ENCODE peak calls at places on chromosomes 12 and 14, in nine cellular contexts. One of them, this sample, is unnamed.

GRCh38 chr12:56037161-56037560 is 4.6 kb upstream of the RPS26 start:
- DNase-seq in sciatic nerve: no peak
- DNase-seq in Kasumi-1: no peak
- DNase-seq in NCI-H1105: no peak
- DNase-seq in RCC 7860: no peak
- DNase-seq in activated CD4-positive, alpha-beta T cell treated with anti-CD3 and anti-CD28 coated beads for 4 hours: no peak
- DNase-seq in dermis microvascular lymphatic vessel endothelial cell: no peak
- DNase-seq in stimulated activated CD4-positive, alpha-beta T cell treated with anti-CD3 and anti-CD28 coated beads, TNF-alpha, amount 100 ng/mL, for 1 hour: no peak
- DNase-seq in glutamatergic neuron: no peak
- DNase-seq in this sample: no peak

GRCh38 chr12:114285554-114285953 is 120.4 kb downstream of the TBX5 start:
- DNase-seq in sciatic nerve: no peak
- DNase-seq in Kasumi-1: no peak
- DNase-seq in NCI-H1105: no peak
- DNase-seq in RCC 7860: no peak
- DNase-seq in activated CD4-positive, alpha-beta T cell treated with anti-CD3 and anti-CD28 coated beads for 4 hours: no peak
- DNase-seq in dermis microvascular lymphatic vessel endothelial cell: no peak
- DNase-seq in stimulated activated CD4-positive, alpha-beta T cell treated with anti-CD3 and anti-CD28 coated beads, TNF-alpha, amount 100 ng/mL, for 1 hour: no peak
- DNase-seq in glutamatergic neuron: no peak
- DNase-seq in this sample: no peak

GRCh38 chr12:125240717-125241116 is 175.5 kb downstream of the AACS start:
- DNase-seq in sciatic nerve: no peak
- DNase-seq in Kasumi-1: no peak
- DNase-seq in NCI-H1105: no peak
- DNase-seq in RCC 7860: no peak
- DNase-seq in activated CD4-positive, alpha-beta T cell treated with anti-CD3 and anti-CD28 coated beads for 4 hours: no peak
- DNase-seq in dermis microvascular lymphatic vessel endothelial cell: no peak
- DNase-seq in stimulated activated CD4-positive, alpha-beta T cell treated with anti-CD3 and anti-CD28 coated beads, TNF-alpha, amount 100 ng/mL, for 1 hour: no peak
- DNase-seq in glutamatergic neuron: no peak
- DNase-seq in this sample: no peak

GRCh38 chr12:6570264-6570887 is 2.3 kb upstream of the NOP2 start:
- DNase-seq in sciatic nerve: no peak
- DNase-seq in Kasumi-1: peak; percentile 10
- DNase-seq in NCI-H1105: peak; percentile 46
- DNase-seq in RCC 7860: no peak
- DNase-seq in activated CD4-positive, alpha-beta T cell treated with anti-CD3 and anti-CD28 coated beads for 4 hours: peak; percentile 24
- DNase-seq in dermis microvascular lymphatic vessel endothelial cell: no peak
- DNase-seq in stimulated activated CD4-positive, alpha-beta T cell treated with anti-CD3 and anti-CD28 coated beads, TNF-alpha, amount 100 ng/mL, for 1 hour: no peak
- DNase-seq in glutamatergic neuron: peak; percentile 84
- DNase-seq in this sample: peak; percentile 79

GRCh38 chr14:79693935-79694334 is 517.4 kb downstream of the DIO2 start:
- DNase-seq in sciatic nerve: no peak
- DNase-seq in Kasumi-1: no peak
- DNase-seq in NCI-H1105: no peak
- DNase-seq in RCC 7860: no peak
- DNase-seq in activated CD4-positive, alpha-beta T cell treated with anti-CD3 and anti-CD28 coated beads for 4 hours: no peak
- DNase-seq in dermis microvascular lymphatic vessel endothelial cell: no peak
- DNase-seq in stimulated activated CD4-positive, alpha-beta T cell treated with anti-CD3 and anti-CD28 coated beads, TNF-alpha, amount 100 ng/mL, for 1 hour: no peak
- DNase-seq in glutamatergic neuron: no peak
- DNase-seq in this sample: no peak

GRCh38 chr12:54967461-54967860 is 17.1 kb downstream of the TESPA1 start:
- DNase-seq in sciatic nerve: no peak
- DNase-seq in Kasumi-1: no peak
- DNase-seq in NCI-H1105: no peak
- DNase-seq in RCC 7860: no peak
- DNase-seq in activated CD4-positive, alpha-beta T cell treated with anti-CD3 and anti-CD28 coated beads for 4 hours: no peak
- DNase-seq in dermis microvascular lymphatic vessel endothelial cell: no peak
- DNase-seq in stimulated activated CD4-positive, alpha-beta T cell treated with anti-CD3 and anti-CD28 coated beads, TNF-alpha, amount 100 ng/mL, for 1 hour: no peak
- DNase-seq in glutamatergic neuron: no peak
- DNase-seq in this sample: no peak

GRCh38 chr14:95410838-95411237 is 91.1 kb upstream of the CLMN start:
- DNase-seq in sciatic nerve: no peak
- DNase-seq in Kasumi-1: no peak
- DNase-seq in NCI-H1105: no peak
- DNase-seq in RCC 7860: no peak
- DNase-seq in activated CD4-positive, alpha-beta T cell treated with anti-CD3 and anti-CD28 coated beads for 4 hours: no peak
- DNase-seq in dermis microvascular lymphatic vessel endothelial cell: no peak
- DNase-seq in stimulated activated CD4-positive, alpha-beta T cell treated with anti-CD3 and anti-CD28 coated beads, TNF-alpha, amount 100 ng/mL, for 1 hour: no peak
- DNase-seq in glutamatergic neuron: no peak
- DNase-seq in this sample: no peak

GRCh38 chr12:109737631-109738030 is 24.0 kb downstream of the FAM222A start:
- DNase-seq in sciatic nerve: no peak
- DNase-seq in Kasumi-1: no peak
- DNase-seq in NCI-H1105: no peak
- DNase-seq in RCC 7860: no peak
- DNase-seq in activated CD4-positive, alpha-beta T cell treated with anti-CD3 and anti-CD28 coated beads for 4 hours: no peak
- DNase-seq in dermis microvascular lymphatic vessel endothelial cell: no peak
- DNase-seq in stimulated activated CD4-positive, alpha-beta T cell treated with anti-CD3 and anti-CD28 coated beads, TNF-alpha, amount 100 ng/mL, for 1 hour: no peak
- DNase-seq in glutamatergic neuron: peak; percentile 35
- DNase-seq in this sample: peak; percentile 42

GRCh38 chr12:916240-916639 is 33.3 kb downstream of the RAD52 start:
- DNase-seq in sciatic nerve: no peak
- DNase-seq in Kasumi-1: peak; percentile 76
- DNase-seq in NCI-H1105: no peak
- DNase-seq in RCC 7860: no peak
- DNase-seq in activated CD4-positive, alpha-beta T cell treated with anti-CD3 and anti-CD28 coated beads for 4 hours: peak; percentile 8
- DNase-seq in dermis microvascular lymphatic vessel endothelial cell: no peak
- DNase-seq in stimulated activated CD4-positive, alpha-beta T cell treated with anti-CD3 and anti-CD28 coated beads, TNF-alpha, amount 100 ng/mL, for 1 hour: no peak
- DNase-seq in glutamatergic neuron: no peak
- DNase-seq in this sample: no peak

GRCh38 chr12:113766880-113767878 is 198.9 kb downstream of the RBM19 start:
- DNase-seq in sciatic nerve: no peak
- DNase-seq in Kasumi-1: no peak
- DNase-seq in NCI-H1105: no peak
- DNase-seq in RCC 7860: peak; percentile 40
- DNase-seq in activated CD4-positive, alpha-beta T cell treated with anti-CD3 and anti-CD28 coated beads for 4 hours: no peak
- DNase-seq in dermis microvascular lymphatic vessel endothelial cell: no peak
- DNase-seq in stimulated activated CD4-positive, alpha-beta T cell treated with anti-CD3 and anti-CD28 coated beads, TNF-alpha, amount 100 ng/mL, for 1 hour: no peak
- DNase-seq in glutamatergic neuron: no peak
- DNase-seq in this sample: no peak

GRCh38 chr12:62732861-62733427 is 202.0 kb downstream of the PPM1H start:
- DNase-seq in sciatic nerve: no peak
- DNase-seq in Kasumi-1: peak; percentile 44
- DNase-seq in NCI-H1105: no peak
- DNase-seq in RCC 7860: peak; percentile 68
- DNase-seq in activated CD4-positive, alpha-beta T cell treated with anti-CD3 and anti-CD28 coated beads for 4 hours: no peak
- DNase-seq in dermis microvascular lymphatic vessel endothelial cell: peak; percentile 37
- DNase-seq in stimulated activated CD4-positive, alpha-beta T cell treated with anti-CD3 and anti-CD28 coated beads, TNF-alpha, amount 100 ng/mL, for 1 hour: no peak
- DNase-seq in glutamatergic neuron: no peak
- DNase-seq in this sample: no peak

GRCh38 chr12:116276433-116277216 is 868 bp downstream of the MED13L start:
- DNase-seq in sciatic nerve: peak; percentile 86
- DNase-seq in Kasumi-1: peak; percentile 84
- DNase-seq in NCI-H1105: peak; percentile 61
- DNase-seq in RCC 7860: peak; percentile 13
- DNase-seq in activated CD4-positive, alpha-beta T cell treated with anti-CD3 and anti-CD28 coated beads for 4 hours: peak; percentile 60
- DNase-seq in dermis microvascular lymphatic vessel endothelial cell: peak; percentile 39
- DNase-seq in stimulated activated CD4-positive, alpha-beta T cell treated with anti-CD3 and anti-CD28 coated beads, TNF-alpha, amount 100 ng/mL, for 1 hour: no peak
- DNase-seq in glutamatergic neuron: peak; percentile 84
- DNase-seq in this sample: peak; percentile 89

GRCh38 chr12:68069276-68069675 is 80.0 kb downstream of the IFNG-AS1 start:
- DNase-seq in sciatic nerve: no peak
- DNase-seq in Kasumi-1: no peak
- DNase-seq in NCI-H1105: no peak
- DNase-seq in RCC 7860: no peak
- DNase-seq in activated CD4-positive, alpha-beta T cell treated with anti-CD3 and anti-CD28 coated beads for 4 hours: no peak
- DNase-seq in dermis microvascular lymphatic vessel endothelial cell: no peak
- DNase-seq in stimulated activated CD4-positive, alpha-beta T cell treated with anti-CD3 and anti-CD28 coated beads, TNF-alpha, amount 100 ng/mL, for 1 hour: no peak
- DNase-seq in glutamatergic neuron: no peak
- DNase-seq in this sample: no peak

GRCh38 chr14:55454264-55455151 is 14.1 kb upstream of the TBPL2 start:
- DNase-seq in sciatic nerve: no peak
- DNase-seq in Kasumi-1: peak; percentile 84
- DNase-seq in NCI-H1105: peak; percentile 98
- DNase-seq in RCC 7860: peak; percentile 66
- DNase-seq in activated CD4-positive, alpha-beta T cell treated with anti-CD3 and anti-CD28 coated beads for 4 hours: no peak
- DNase-seq in dermis microvascular lymphatic vessel endothelial cell: no peak
- DNase-seq in stimulated activated CD4-positive, alpha-beta T cell treated with anti-CD3 and anti-CD28 coated beads, TNF-alpha, amount 100 ng/mL, for 1 hour: no peak
- DNase-seq in glutamatergic neuron: no peak
- DNase-seq in this sample: no peak

GRCh38 chr14:104732355-104732804 is 8.4 kb downstream of the ADSS1 start:
- DNase-seq in sciatic nerve: peak; percentile 77
- DNase-seq in Kasumi-1: no peak
- DNase-seq in NCI-H1105: no peak
- DNase-seq in RCC 7860: peak; percentile 51
- DNase-seq in activated CD4-positive, alpha-beta T cell treated with anti-CD3 and anti-CD28 coated beads for 4 hours: no peak
- DNase-seq in dermis microvascular lymphatic vessel endothelial cell: no peak
- DNase-seq in stimulated activated CD4-positive, alpha-beta T cell treated with anti-CD3 and anti-CD28 coated beads, TNF-alpha, amount 100 ng/mL, for 1 hour: no peak
- DNase-seq in glutamatergic neuron: no peak
- DNase-seq in this sample: no peak

GRCh38 chr12:102300824-102301461 is 103.3 kb upstream of the PMCH start:
- DNase-seq in sciatic nerve: no peak
- DNase-seq in Kasumi-1: peak; percentile 72
- DNase-seq in NCI-H1105: no peak
- DNase-seq in RCC 7860: peak; percentile 48
- DNase-seq in activated CD4-positive, alpha-beta T cell treated with anti-CD3 and anti-CD28 coated beads for 4 hours: no peak
- DNase-seq in dermis microvascular lymphatic vessel endothelial cell: peak; percentile 40
- DNase-seq in stimulated activated CD4-positive, alpha-beta T cell treated with anti-CD3 and anti-CD28 coated beads, TNF-alpha, amount 100 ng/mL, for 1 hour: no peak
- DNase-seq in glutamatergic neuron: no peak
- DNase-seq in this sample: no peak

GRCh38 chr12:128942960-128943477 is 89.7 kb downstream of the GLT1D1 start:
- DNase-seq in sciatic nerve: no peak
- DNase-seq in Kasumi-1: no peak
- DNase-seq in NCI-H1105: peak; percentile 80
- DNase-seq in RCC 7860: no peak
- DNase-seq in activated CD4-positive, alpha-beta T cell treated with anti-CD3 and anti-CD28 coated beads for 4 hours: no peak
- DNase-seq in dermis microvascular lymphatic vessel endothelial cell: no peak
- DNase-seq in stimulated activated CD4-positive, alpha-beta T cell treated with anti-CD3 and anti-CD28 coated beads, TNF-alpha, amount 100 ng/mL, for 1 hour: no peak
- DNase-seq in glutamatergic neuron: no peak
- DNase-seq in this sample: no peak

GRCh38 chr12:105920161-105920684 is 218.5 kb downstream of the NUAK1 start:
- DNase-seq in sciatic nerve: no peak
- DNase-seq in Kasumi-1: no peak
- DNase-seq in NCI-H1105: peak; percentile 73
- DNase-seq in RCC 7860: no peak
- DNase-seq in activated CD4-positive, alpha-beta T cell treated with anti-CD3 and anti-CD28 coated beads for 4 hours: no peak
- DNase-seq in dermis microvascular lymphatic vessel endothelial cell: no peak
- DNase-seq in stimulated activated CD4-positive, alpha-beta T cell treated with anti-CD3 and anti-CD28 coated beads, TNF-alpha, amount 100 ng/mL, for 1 hour: no peak
- DNase-seq in glutamatergic neuron: peak; percentile 26
- DNase-seq in this sample: no peak

GRCh38 chr12:49537709-49538601 is 875 bp upstream of the KCNH3 start:
- DNase-seq in sciatic nerve: peak; percentile 58
- DNase-seq in Kasumi-1: peak; percentile 16
- DNase-seq in NCI-H1105: peak; percentile 21
- DNase-seq in RCC 7860: no peak
- DNase-seq in activated CD4-positive, alpha-beta T cell treated with anti-CD3 and anti-CD28 coated beads for 4 hours: peak; percentile 56
- DNase-seq in dermis microvascular lymphatic vessel endothelial cell: no peak
- DNase-seq in stimulated activated CD4-positive, alpha-beta T cell treated with anti-CD3 and anti-CD28 coated beads, TNF-alpha, amount 100 ng/mL, for 1 hour: no peak
- DNase-seq in glutamatergic neuron: peak; percentile 47
- DNase-seq in this sample: peak; percentile 77

GRCh38 chr12:100388382-100388781 is 31.5 kb downstream of the SLC17A8 start:
- DNase-seq in sciatic nerve: no peak
- DNase-seq in Kasumi-1: no peak
- DNase-seq in NCI-H1105: no peak
- DNase-seq in RCC 7860: no peak
- DNase-seq in activated CD4-positive, alpha-beta T cell treated with anti-CD3 and anti-CD28 coated beads for 4 hours: no peak
- DNase-seq in dermis microvascular lymphatic vessel endothelial cell: no peak
- DNase-seq in stimulated activated CD4-positive, alpha-beta T cell treated with anti-CD3 and anti-CD28 coated beads, TNF-alpha, amount 100 ng/mL, for 1 hour: no peak
- DNase-seq in glutamatergic neuron: no peak
- DNase-seq in this sample: no peak

This sample was measured in ecto neural progenitor cell.